ENCODE peak calls at places on chromosomes 2 and 18, in six cellular contexts. Y is H9, P is A549, H is lower leg skin, O is Caco-2, Q is HL-60. S is an unnamed sample.

GRCh38 chr2:239157766-239158165 is 243.1 kb downstream of the HDAC4 start:
- DNase-seq in P (peak), Q (no peak), H (no peak), O (peak), Y (peak), S (peak)

GRCh38 chr2:100990166-100990565 is 11.9 kb upstream of the RPL31 start:
- DNase-seq in H (no peak), Y (no peak), P (no peak), Q (no peak), O (no peak), S (no peak)

GRCh38 chr18:48191494-48191893 is 217.7 kb downstream of the ZBTB7C start:
- DNase-seq in H (no peak), P (no peak), Q (no peak), Y (no peak), O (no peak), S (no peak)

GRCh38 chr2:230400454-230400853 is 15.5 kb upstream of the SP100 start:
- DNase-seq in Y (no peak), H (no peak), P (no peak), Q (no peak), O (no peak), S (no peak)

GRCh38 chr2:160719116-160719515 is 225.5 kb upstream of the RBMS1 start:
- DNase-seq in O (no peak), P (no peak), H (no peak), Q (no peak), Y (no peak), S (peak)

GRCh38 chr2:206045251-206045650 is 40.7 kb downstream of the INO80D start:
- DNase-seq in H (no peak), Y (no peak), P (no peak), Q (no peak), O (no peak), S (no peak)

GRCh38 chr2:171592026-171592555 is 69.8 kb downstream of the CYBRD1 start:
- DNase-seq in O (no peak), P (no peak), Y (no peak), Q (no peak), H (no peak), S (no peak)

GRCh38 chr18:47970664-47971523 is 40.4 kb upstream of the SMAD2 start:
- DNase-seq in P (no peak), Q (peak), Y (no peak), H (no peak), O (no peak), S (no peak)

GRCh38 chr2:28276076-28276618 is 116.5 kb upstream of the FOSL2 start:
- DNase-seq in O (no peak), Y (no peak), H (no peak), P (peak), Q (no peak), S (peak)

GRCh38 chr2:223995569-223995968 is 38.3 kb downstream of the MRPL44 start:
- DNase-seq in P (no peak), Y (no peak), H (no peak), Q (no peak), O (peak), S (peak)

GRCh38 chr2:44770221-44771187 is 171.0 kb upstream of the SIX3 start:
- DNase-seq in H (no peak), Y (peak), O (no peak), P (no peak), Q (no peak), S (no peak)

GRCh38 chr2:154394600-154394999 is 303.9 kb upstream of the KCNJ3 start:
- DNase-seq in H (no peak), O (no peak), P (no peak), Q (no peak), Y (no peak), S (no peak)

GRCh38 chr2:32485399-32485798 is 128.6 kb downstream of the BIRC6 start:
- DNase-seq in H (no peak), Q (no peak), Y (no peak), P (no peak), O (no peak), S (peak)

GRCh38 chr2:109321570-109321969 is 192.6 kb downstream of the SH3RF3 start:
- DNase-seq in Y (no peak), H (no peak), P (no peak), Q (no peak), O (no peak), S (peak)

GRCh38 chr2:164841719-164842623 is at the start of gene COBLL1:
- DNase-seq in H (peak), Y (peak), Q (peak), O (peak), P (peak), S (peak)

GRCh38 chr18:22705328-22705727 is 227.8 kb upstream of the RBBP8 start:
- DNase-seq in Q (no peak), H (no peak), P (peak), O (no peak), Y (no peak), S (peak)

GRCh38 chr2:38116762-38117161 is 40.8 kb upstream of the CYP1B1 start:
- DNase-seq in H (no peak), O (no peak), P (no peak), Y (no peak), Q (no peak), S (peak)

GRCh38 chr18:53567935-53568574 is 656.4 kb downstream of the MBD2 start:
- DNase-seq in O (no peak), P (peak), Y (no peak), Q (no peak), H (no peak), S (peak)

GRCh38 chr18:11154369-11154982 is 5.1 kb upstream of the PIEZO2 start:
- DNase-seq in Q (peak), H (no peak), Y (no peak), O (peak), P (peak), S (peak)

GRCh38 chr2:236010920-236011685 is 157.1 kb downstream of the GBX2 start:
- DNase-seq in Y (no peak), H (no peak), O (no peak), Q (no peak), P (no peak), S (no peak)

GRCh38 chr2:8462899-8463648 is 218.8 kb upstream of the ID2 start:
- DNase-seq in O (no peak), P (no peak), H (no peak), Y (no peak), Q (no peak), S (no peak)

GRCh38 chr2:31110998-31111397 is 27.2 kb downstream of the GALNT14 start:
- DNase-seq in P (no peak), O (no peak), Y (no peak), H (no peak), Q (no peak), S (no peak)

GRCh38 chr2:143399679-143400078 is 270.5 kb downstream of the ARHGAP15 start:
- DNase-seq in Y (no peak), H (no peak), Q (no peak), P (no peak), O (no peak), S (peak)

GRCh38 chr2:219664958-219665357 is 37.5 kb downstream of the SLC4A3 start:
- DNase-seq in Y (peak), Q (no peak), O (no peak), P (no peak), H (no peak), S (no peak)

GRCh38 chr2:26235089-26235488 is 9.3 kb downstream of the HADHA start:
- DNase-seq in Y (no peak), Q (no peak), P (no peak), H (no peak), O (peak), S (peak)
- TF ChIP-seq CTCF in Y (peak), Q (no peak), P (peak), H (no peak), O (peak), S (peak)

DNA sequence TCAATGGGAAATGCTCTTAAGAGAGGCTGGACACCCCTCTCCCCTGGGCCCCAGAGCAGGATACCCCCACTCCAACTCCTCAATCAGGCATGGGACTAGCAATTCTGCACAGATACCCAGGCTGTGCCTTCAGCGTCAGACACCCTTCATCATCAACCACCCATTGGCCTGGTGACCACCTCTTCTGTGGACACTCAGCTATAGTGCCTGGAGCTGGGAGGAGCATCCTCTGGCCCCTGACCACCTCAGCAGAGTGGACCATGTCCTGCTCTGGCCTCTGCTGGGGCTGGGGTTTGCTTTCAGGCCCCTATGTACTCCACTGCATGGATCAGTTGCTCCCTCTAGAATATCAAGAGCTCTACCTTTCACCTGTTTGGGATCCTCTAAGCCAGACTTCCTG is 35.1 kb downstream of the TGFA start:
- DNase-seq in Y (no peak), O (no peak), P (no peak), Q (no peak), H (no peak), S (no peak)
- TF ChIP-seq CTCF in Y (no peak), O (no peak), P (no peak), Q (no peak), H (no peak), S (no peak)

DNA sequence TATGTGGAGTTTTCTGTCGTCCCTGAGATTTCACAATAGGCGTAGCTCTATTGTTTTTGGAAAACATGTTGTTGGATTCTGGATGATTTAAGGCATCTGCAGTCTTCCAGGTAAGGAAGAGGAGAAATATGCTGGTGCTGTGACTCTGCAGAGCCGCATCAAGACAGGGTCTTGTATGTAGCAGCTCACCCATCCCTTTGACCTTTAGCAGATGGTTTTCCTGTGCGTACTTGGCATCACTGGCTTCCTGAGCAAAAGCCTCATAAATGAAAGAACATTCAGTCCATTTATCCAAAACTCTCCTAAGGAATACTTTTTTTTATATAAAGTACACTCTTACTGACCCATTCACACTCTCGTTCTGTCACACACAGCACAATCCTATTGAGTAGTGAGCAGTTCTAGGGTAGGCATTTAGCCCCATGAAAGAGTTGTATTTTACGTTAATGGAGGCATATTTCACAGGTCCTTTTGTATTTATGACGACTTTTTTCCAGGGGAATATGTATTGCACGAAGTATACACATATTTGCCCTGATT is 443.9 kb downstream of the STK39 start:
- DNase-seq in H (no peak), O (no peak), P (no peak), Q (no peak), Y (no peak), S (no peak)
- TF ChIP-seq CTCF in H (no peak), O (no peak), P (no peak), Q (no peak), Y (no peak), S (no peak)

GRCh38 chr2:46913471-46914381 is 1.9 kb downstream of the MCFD2 start:
- DNase-seq in P (no peak), Y (peak), O (peak), Q (peak), H (no peak), S (peak)
- TF ChIP-seq CTCF in P (no peak), Y (peak), O (no peak), Q (no peak), H (no peak), S (no peak)

GRCh38 chr2:191552036-191552435 is 125.9 kb upstream of the NABP1 start:
- DNase-seq in O (no peak), H (no peak), Q (no peak), Y (no peak), P (no peak), S (no peak)
- TF ChIP-seq CTCF in O (no peak), H (no peak), Q (no peak), Y (no peak), P (no peak), S (no peak)

GRCh38 chr2:65553504-65554074 is 121.2 kb upstream of the SPRED2 start:
- DNase-seq in O (no peak), Y (no peak), H (no peak), Q (no peak), P (no peak), S (no peak)
- TF ChIP-seq CTCF in O (no peak), Y (peak), H (no peak), Q (no peak), P (peak), S (no peak)

GRCh38 chr2:191758420-191759199 is 80.7 kb downstream of the NABP1 start:
- DNase-seq in H (peak), P (peak), Y (peak), O (peak), Q (peak), S (peak)
- TF ChIP-seq CTCF in H (no peak), P (peak), Y (peak), O (peak), Q (peak), S (peak)

DNA sequence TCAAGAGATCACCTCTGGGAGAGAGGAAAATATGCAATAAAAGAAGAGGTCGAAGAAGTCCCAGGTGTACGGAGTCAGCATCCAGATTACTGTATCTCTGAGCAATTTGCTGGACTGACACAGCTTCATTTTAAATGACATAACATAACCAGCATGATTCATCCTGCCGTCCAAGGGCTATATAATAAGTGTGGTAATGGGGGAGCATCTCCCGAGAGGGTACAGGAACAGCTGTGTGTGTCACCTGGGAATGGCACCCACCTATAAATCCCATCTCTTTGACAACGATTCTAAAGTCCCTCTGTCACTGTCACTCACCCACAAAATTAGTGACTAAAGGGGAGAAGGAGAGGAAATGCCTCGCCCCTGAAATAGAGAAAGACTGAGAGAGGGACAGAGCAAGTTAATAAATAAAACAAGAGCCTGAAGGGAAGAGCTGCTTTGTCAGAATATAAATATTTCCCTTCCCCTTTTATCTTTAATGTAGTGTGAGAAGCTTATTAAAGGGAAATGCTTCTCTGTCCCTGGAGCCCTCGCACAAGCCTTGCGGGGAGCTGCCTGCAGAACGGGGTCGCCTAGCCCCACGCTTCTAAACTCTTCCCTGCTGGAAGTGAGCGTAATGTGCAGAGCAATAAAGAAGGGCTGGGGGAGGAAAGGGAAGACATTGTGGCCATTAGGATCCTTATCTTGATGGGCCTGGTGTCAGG is 19.2 kb upstream of the FZD7 start:
- DNase-seq in Y (no peak), Q (no peak), O (no peak), P (no peak), H (no peak), S (peak)
- TF ChIP-seq CTCF in Y (no peak), Q (no peak), O (no peak), P (no peak), H (no peak), S (no peak)

S was measured in MCF 10A.